ENCODE peak calls at places on chromosome 9, in four cellular contexts. P, L, C and X are unnamed samples.

GRCh38 chr9:73213300-73213699 is 61.6 kb downstream of the ANXA1 start:
- DNase-seq in P (no peak), L (no peak), C (no peak), X (no peak)

GRCh38 chr9:14731294-14731981 is 8.9 kb upstream of the CER1 start:
- DNase-seq in P (no peak), L (no peak), C (no peak), X (no peak)

GRCh38 chr9:90600029-90600428 is 42.6 kb downstream of the DIRAS2 start:
- DNase-seq in P (no peak), L (no peak), C (no peak), X (no peak)

GRCh38 chr9:108382267-108382666 is 473.5 kb downstream of the ACTL7B start:
- DNase-seq in P (no peak), L (no peak), C (no peak), X (peak; percentile 82)

GRCh38 chr9:124894741-124895170 is 32.8 kb downstream of the ARPC5L start:
- DNase-seq in P (no peak), L (peak; percentile 14), C (peak; percentile 72), X (peak; percentile 53)

GRCh38 chr9:69916950-69917349 is 96.3 kb downstream of the CFAP95 start:
- DNase-seq in P (no peak), L (no peak), C (no peak), X (no peak)

GRCh38 chr9:118596374-118597015 is 772.7 kb downstream of the BRINP1 start:
- DNase-seq in P (no peak), L (no peak), C (no peak), X (no peak)

GRCh38 chr9:138077898-138078540 is 200.4 kb downstream of the CACNA1B start:
- DNase-seq in P (no peak), L (no peak), C (no peak), X (no peak)

GRCh38 chr9:21682981-21683380 is 119.5 kb upstream of the MTAP start:
- DNase-seq in P (no peak), L (peak; percentile 65), C (peak; percentile 41), X (peak; percentile 31)

GRCh38 chr9:76798527-76798926 is 34.3 kb downstream of the PCA3 start:
- DNase-seq in P (no peak), L (no peak), C (no peak), X (peak; percentile 38)

GRCh38 chr9:93612796-93613154 is 36.4 kb downstream of the PHF2 start:
- DNase-seq in P (no peak), L (no peak), C (no peak), X (no peak)

GRCh38 chr9:14203366-14204056 is 110.4 kb downstream of the NFIB start:
- DNase-seq in P (peak; percentile 71), L (no peak), C (peak; percentile 69), X (peak; percentile 28)

GRCh38 chr9:98764351-98764750 is 32.0 kb downstream of the ANKS6 start:
- DNase-seq in P (no peak), L (no peak), C (no peak), X (no peak)

GRCh38 chr9:86353591-86354047 is 591 bp downstream of the TUT7 start:
- DNase-seq in P (peak; percentile 39), L (no peak), C (peak; percentile 31), X (no peak)

GRCh38 chr9:118882674-118883073 is 486.6 kb downstream of the BRINP1 start:
- DNase-seq in P (no peak), L (no peak), C (no peak), X (peak; percentile 63)

GRCh38 chr9:38047301-38048251 is 21.5 kb downstream of the SHB start:
- DNase-seq in P (peak; percentile 86), L (peak; percentile 85), C (peak; percentile 86), X (peak; percentile 95)